ENCODE peak calls at places on chromosomes 4 and X, in four cellular contexts. N, I, D and U are unnamed samples.

GRCh38 chrX:45134303-45134702 is 66.4 kb downstream of the DIPK2B start:
- DNase-seq in N (no peak), I (no peak), D (no peak), U (no peak)

GRCh38 chrX:8147216-8147615 is 23.9 kb downstream of the VCX2 start:
- DNase-seq in N (no peak), I (no peak), D (no peak), U (no peak)

GRCh38 chr4:1890979-1891378 is 19.8 kb downstream of the NSD2 start:
- DNase-seq in N (no peak), I (no peak), D (no peak), U (no peak)

GRCh38 chr4:23921993-23922392 is 32.1 kb upstream of the PPARGC1A start:
- DNase-seq in N (no peak), I (no peak), D (no peak), U (no peak)

GRCh38 chrX:80578518-80579105 is 158.4 kb downstream of the TENT5D start:
- DNase-seq in N (no peak), I (no peak), D (peak), U (peak)

GRCh38 chrX:40402771-40403533 is 177.8 kb upstream of the ATP6AP2 start:
- DNase-seq in N (no peak), I (no peak), D (no peak), U (no peak)

GRCh38 chrX:50877310-50877709 is 33.2 kb upstream of the BMP15 start:
- DNase-seq in N (no peak), I (no peak), D (no peak), U (no peak)

GRCh38 chrX:131723646-131724045 is 179.8 kb downstream of the OR13H1 start:
- DNase-seq in N (no peak), I (no peak), D (no peak), U (no peak)

GRCh38 chrX:153816821-153817220 is 13.5 kb downstream of the PDZD4 start:
- DNase-seq in N (no peak), I (no peak), D (no peak), U (no peak)

GRCh38 chr4:38856524-38857337 is at the start of gene TLR6:
- DNase-seq in N (no peak), I (peak), D (peak), U (peak)

GRCh38 chrX:140764401-140764919 is 54.9 kb downstream of the LINC00632 start:
- DNase-seq in N (no peak), I (no peak), D (no peak), U (no peak)

GRCh38 chr4:136713140-136713539 is 819.2 kb downstream of the PCDH18 start:
- DNase-seq in N (no peak), I (no peak), D (peak), U (no peak)

GRCh38 chr4:172105918-172106317 is 292.7 kb downstream of the GALNTL6 start:
- DNase-seq in N (no peak), I (no peak), D (no peak), U (no peak)

GRCh38 chr4:153067376-153067775 is 131.3 kb downstream of the FHDC1 start:
- DNase-seq in N (no peak), I (no peak), D (no peak), U (no peak)

GRCh38 chrX:119008122-119008744 is 33.8 kb downstream of the LONRF3 start:
- DNase-seq in N (no peak), I (no peak), D (peak), U (peak)

GRCh38 chr4:5276475-5277045 is 225.3 kb downstream of the STK32B start:
- DNase-seq in N (no peak), I (no peak), D (no peak), U (peak)

GRCh38 chr4:145538636-145539035 is 57.0 kb downstream of the SMAD1 start:
- DNase-seq in N (no peak), I (no peak), D (no peak), U (no peak)

GRCh38 chrX:135009057-135009605 is 13.2 kb downstream of the RTL8B start:
- DNase-seq in N (no peak), I (no peak), D (no peak), U (no peak)

GRCh38 chrX:19382500-19383145 is 38.9 kb downstream of the PDHA1 start:
- DNase-seq in N (no peak), I (peak), D (peak), U (no peak)

GRCh38 chr4:52051213-52051614 is at the start of gene SPATA18:
- DNase-seq in N (no peak), I (no peak), D (peak), U (no peak)

GRCh38 chrX:136112781-136113180 is 34.6 kb upstream of the FHL1 start:
- DNase-seq in N (no peak), I (no peak), D (no peak), U (no peak)

GRCh38 chr4:174222266-174222872 is 61.1 kb downstream of the FBXO8 start:
- DNase-seq in N (no peak), I (no peak), D (no peak), U (no peak)

GRCh38 chrX:65522739-65523372 is 11.7 kb downstream of the LAS1L start:
- DNase-seq in N (no peak), I (no peak), D (no peak), U (no peak)

GRCh38 chr4:146379744-146380143 is 142.0 kb downstream of the SLC10A7 start:
- DNase-seq in N (no peak), I (no peak), D (no peak), U (no peak)

GRCh38 chr4:173490817-173491518 is 39.1 kb downstream of the HAND2 start:
- DNase-seq in N (no peak), I (no peak), D (no peak), U (no peak)

GRCh38 chr4:85498068-85498733 is 23.3 kb downstream of the ARHGAP24 start:
- DNase-seq in N (no peak), I (no peak), D (peak), U (no peak)

GRCh38 chr4:10311939-10312338 is 145.3 kb downstream of the ZNF518B start:
- DNase-seq in N (no peak), I (no peak), D (no peak), U (no peak)

GRCh38 chr4:81491943-81492342 is 20.2 kb upstream of the RASGEF1B start:
- DNase-seq in N (no peak), I (no peak), D (no peak), U (no peak)